ENCODE peak calls at places on chromosomes 2 and 18, in nine cellular contexts. P is AG04450; J is prostate gland; K is mucosa of descending colon; F is heart left ventricle; Y is type B pancreatic cell; A is CD4-positive, alpha-beta T cell; I is dorsolateral prefrontal cortex; T is suprapubic skin. O is an unnamed sample.

GRCh38 chr2:47079515-47080412 is 75.3 kb downstream of the STPG4 start:
- DNase-seq in T (no peak), F (peak; percentile 32), J (no peak), Y (no peak), A (no peak), K (peak; percentile 54), P (no peak), I (no peak), O (no peak)

GRCh38 chr2:200617089-200618050 is 31.6 kb downstream of the AOX1 start:
- DNase-seq in I (no peak), K (no peak), Y (no peak), A (no peak), P (no peak), F (no peak), T (no peak), J (no peak), O (no peak)

GRCh38 chr2:232137748-232138147 is 176.2 kb downstream of the DIS3L2 start:
- DNase-seq in K (no peak), Y (no peak), F (no peak), A (no peak), I (no peak), P (no peak), T (no peak), J (no peak), O (no peak)

GRCh38 chr18:55419132-55419938 is 168.7 kb downstream of the TCF4 start:
- DNase-seq in Y (no peak), J (no peak), T (no peak), A (no peak), F (no peak), P (no peak), K (no peak), I (no peak), O (no peak)

GRCh38 chr2:67713376-67713775 is 316.2 kb downstream of the ETAA1 start:
- DNase-seq in I (no peak), F (no peak), J (no peak), T (no peak), K (no peak), Y (no peak), P (no peak), A (no peak), O (no peak)

GRCh38 chr2:229620759-229621158 is 93.6 kb downstream of the DNER start:
- DNase-seq in Y (no peak), A (no peak), T (no peak), F (no peak), P (no peak), I (no peak), J (no peak), K (no peak), O (no peak)

GRCh38 chr2:35997488-35997887 is 358.1 kb upstream of the CRIM1 start:
- DNase-seq in P (no peak), K (no peak), T (no peak), J (no peak), Y (no peak), F (no peak), A (no peak), I (no peak), O (no peak)

GRCh38 chr2:202375006-202375610 is 1.0 kb upstream of the BMPR2 start:
- DNase-seq in K (peak; percentile 69), I (peak; percentile 69), T (peak; percentile 84), J (peak; percentile 34), F (peak; percentile 85), Y (peak; percentile 82), P (peak; percentile 54), A (peak; percentile 14), O (no peak)

GRCh38 chr18:45059695-45060094 is 379.0 kb downstream of the SETBP1 start:
- DNase-seq in P (peak; percentile 24), K (no peak), A (no peak), T (no peak), J (no peak), F (no peak), I (no peak), Y (no peak), O (no peak)

GRCh38 chr2:64328415-64328722 is 125.6 kb upstream of the LGALSL start:
- DNase-seq in K (no peak), A (no peak), Y (no peak), J (no peak), T (no peak), F (peak; percentile 41), I (peak; percentile 12), P (no peak), O (no peak)

GRCh38 chr2:96648306-96648705 is 5.7 kb downstream of the FER1L5 start:
- DNase-seq in Y (no peak), A (no peak), T (no peak), F (no peak), J (no peak), I (no peak), K (no peak), P (no peak), O (no peak)

DNA sequence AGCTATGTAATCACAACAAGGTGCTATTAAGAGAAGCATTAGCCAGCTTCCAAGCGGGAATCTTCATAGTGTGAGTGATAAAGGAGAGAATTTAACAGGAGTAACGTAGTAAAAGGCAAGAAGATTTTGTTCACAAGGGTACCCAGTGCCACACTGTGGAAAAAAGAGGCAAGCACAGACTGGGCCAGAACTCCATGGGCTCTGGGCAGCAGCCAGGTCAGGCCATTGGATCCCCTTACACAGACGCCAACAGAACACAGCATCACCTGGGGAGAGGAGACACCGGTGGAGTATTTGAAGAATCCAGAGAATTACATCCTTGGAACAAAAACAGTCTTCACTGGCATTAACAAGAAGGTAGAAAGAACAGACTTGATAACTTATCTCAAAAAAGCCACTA is 21.2 kb downstream of the AMER3 start:
- DNase-seq in I (no peak), T (no peak), P (no peak), J (no peak), K (no peak), F (no peak), Y (no peak), A (no peak), O (no peak)
- TF ChIP-seq CTCF in I (no peak), T (no peak), P (no peak), J (no peak), K (no peak), F (no peak), Y (no peak), A (no peak), O (no peak)

GRCh38 chr2:10186868-10187535 is 64.5 kb downstream of the RRM2 start:
- DNase-seq in K (no peak), J (no peak), A (no peak), Y (no peak), I (no peak), T (no peak), P (no peak), F (no peak), O (peak; percentile 71)

GRCh38 chr2:10190255-10190654 is 67.7 kb downstream of the RRM2 start:
- DNase-seq in I (no peak), K (no peak), Y (no peak), P (no peak), J (no peak), T (no peak), A (no peak), F (no peak), O (no peak)

GRCh38 chr2:10187661-10188060 is 65.1 kb downstream of the RRM2 start:
- DNase-seq in Y (no peak), F (no peak), I (no peak), J (no peak), P (no peak), K (no peak), T (no peak), A (no peak), O (peak; percentile 54)

GRCh38 chr2:10188729-10189305 is 66.3 kb downstream of the RRM2 start:
- DNase-seq in Y (no peak), T (no peak), P (no peak), J (no peak), I (no peak), A (no peak), F (no peak), K (no peak), O (peak; percentile 65)

GRCh38 chr2:10188211-10188610 is 65.7 kb downstream of the RRM2 start:
- DNase-seq in P (no peak), T (no peak), A (no peak), K (no peak), I (no peak), F (no peak), J (no peak), Y (no peak), O (no peak)
- TF ChIP-seq CTCF in P (peak; percentile 43), T (no peak), A (no peak), K (no peak), I (no peak), F (peak; percentile 15), J (no peak), Y (peak; percentile 68), O (peak; percentile 70)

GRCh38 chr2:170966648-170967396 is 37.8 kb downstream of the GORASP2 start:
- DNase-seq in I (no peak), K (no peak), F (no peak), J (no peak), T (no peak), P (no peak), A (no peak), Y (no peak), O (no peak)
- TF ChIP-seq CTCF in I (no peak), K (no peak), F (peak; percentile 15), J (no peak), T (no peak), P (peak; percentile 31), A (peak; percentile 21), Y (peak; percentile 61), O (peak; percentile 64)

DNA sequence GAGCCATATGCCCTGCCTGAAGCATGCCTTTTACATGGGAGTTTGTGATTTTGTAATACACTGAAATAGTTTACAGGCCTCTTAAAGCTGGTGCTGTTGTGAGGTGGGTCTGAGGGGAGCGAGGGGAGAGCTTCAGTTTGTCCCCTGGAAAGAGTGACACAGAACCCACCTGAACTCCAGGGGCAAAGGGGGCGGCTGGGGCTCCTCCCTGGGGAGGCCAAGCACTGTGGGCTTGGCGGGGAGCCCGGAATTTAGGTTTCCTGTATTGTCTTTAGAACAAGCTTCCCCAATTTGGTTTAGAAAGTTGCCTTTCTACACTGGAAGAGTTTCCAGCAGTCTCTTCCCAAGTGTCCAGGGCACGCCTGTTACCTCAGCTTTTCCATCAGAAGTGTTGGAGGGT is 75.7 kb downstream of the VAPA start:
- DNase-seq in Y (no peak), F (no peak), J (no peak), I (no peak), K (no peak), A (no peak), T (no peak), P (no peak), O (no peak)
- TF ChIP-seq CTCF in Y (no peak), F (no peak), J (no peak), I (no peak), K (no peak), A (no peak), T (no peak), P (no peak), O (no peak)